ENCODE peak calls at places on chromosomes 11 and 22, in five cellular contexts. R, G, H, Y and B are unnamed samples.

GRCh38 chr22:19955241-19956128 is 13.9 kb upstream of the TXNRD2 start:
- DNase-seq in R (no peak), H (no peak), Y (no peak), G (no peak), B (no peak)

GRCh38 chr11:116511684-116512083 is 261.1 kb downstream of the BUD13 start:
- DNase-seq in H (no peak), G (no peak), Y (no peak), R (no peak), B (no peak)

GRCh38 chr22:40975346-40975745 is 24.2 kb downstream of the RBX1 start:
- DNase-seq in Y (no peak), H (no peak), G (no peak), R (no peak), B (no peak)

GRCh38 chr11:35525501-35526175 is at the start of gene PAMR1:
- DNase-seq in Y (no peak), H (peak), G (peak), R (peak), B (no peak)

GRCh38 chr11:106059617-106060016 is 17.5 kb downstream of the KBTBD3 start:
- DNase-seq in H (no peak), R (no peak), Y (no peak), G (no peak), B (no peak)

GRCh38 chr11:110289472-110289871 is 6.9 kb downstream of the RDX start:
- DNase-seq in G (no peak), Y (no peak), H (peak), R (no peak), B (no peak)

GRCh38 chr22:20865869-20866445 is 7.2 kb downstream of the SNAP29 start:
- DNase-seq in H (no peak), Y (no peak), G (no peak), R (no peak), B (no peak)

GRCh38 chr11:93858376-93858775 is 8.0 kb upstream of the VSTM5 start:
- DNase-seq in H (no peak), Y (no peak), G (no peak), R (no peak), B (no peak)

GRCh38 chr11:71301046-71301857 is 48.9 kb upstream of the SHANK2 start:
- DNase-seq in R (no peak), Y (no peak), H (no peak), G (no peak), B (no peak)

GRCh38 chr22:20514658-20515406 is 7.4 kb downstream of the MED15 start:
- DNase-seq in Y (peak), G (no peak), H (peak), R (peak), B (peak)

GRCh38 chr11:134714021-134714656 is 302.1 kb upstream of the B3GAT1 start:
- DNase-seq in G (no peak), Y (no peak), H (no peak), R (no peak), B (no peak)

GRCh38 chr11:130913268-130913667 is 3.0 kb downstream of the SNX19 start:
- DNase-seq in H (no peak), R (no peak), Y (no peak), G (no peak), B (no peak)

GRCh38 chr22:20192972-20193760 is 42.3 kb upstream of the CCDC188 start:
- DNase-seq in G (no peak), R (no peak), Y (no peak), H (no peak), B (no peak)

GRCh38 chr11:68340784-68341556 is 28.6 kb downstream of the LRP5 start:
- DNase-seq in R (no peak), Y (peak), G (no peak), H (no peak), B (no peak)

GRCh38 chr11:24531528-24531927 is 34.7 kb downstream of the LUZP2 start:
- DNase-seq in H (peak), G (no peak), R (no peak), Y (no peak), B (no peak)

GRCh38 chr11:69409812-69410645 is 71.4 kb upstream of the LINC01488 start:
- DNase-seq in Y (no peak), R (no peak), H (no peak), G (no peak), B (no peak)

GRCh38 chr22:22521631-22522030 is 1.6 kb upstream of the ZNF280A start:
- DNase-seq in Y (no peak), R (no peak), G (no peak), H (no peak), B (no peak)

GRCh38 chr22:22520667-22521602 is 865 bp upstream of the ZNF280A start:
- DNase-seq in G (no peak), R (peak), H (peak), Y (no peak), B (no peak)

GRCh38 chr22:22516992-22517391 is 3.1 kb downstream of the ZNF280A start:
- DNase-seq in H (no peak), R (no peak), Y (no peak), G (no peak), B (no peak)

GRCh38 chr22:22519591-22519990 is 479 bp downstream of the ZNF280A start:
- DNase-seq in H (no peak), G (no peak), R (no peak), Y (peak), B (no peak)

GRCh38 chr22:22520020-22520656 is at the start of gene ZNF280A:
- DNase-seq in Y (peak), G (no peak), R (peak), H (peak), B (no peak)
- TF ChIP-seq CTCF in Y (no peak), G (no peak), R (peak), H (peak), B (no peak)

DNA sequence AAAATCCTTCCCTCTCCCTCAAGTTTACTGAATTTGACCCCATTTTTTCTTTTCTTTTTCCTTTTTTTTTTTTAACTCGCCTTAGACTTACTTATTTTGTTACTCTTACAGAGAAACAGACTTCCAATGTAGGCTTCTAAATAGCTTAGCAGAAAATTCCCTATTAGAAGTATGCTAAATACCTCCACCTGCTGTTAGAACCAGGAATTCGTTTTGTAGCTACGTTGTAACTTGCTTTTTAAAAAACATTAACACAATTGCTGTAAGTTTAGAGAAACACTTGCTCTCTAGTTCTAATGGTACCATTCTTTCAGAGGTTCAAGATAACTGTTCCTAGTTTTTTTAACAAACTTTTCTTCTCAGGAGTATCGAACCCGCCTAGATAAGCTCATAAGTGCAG is 324.2 kb downstream of the DCDC1 start:
- DNase-seq in G (no peak), Y (peak), H (peak), R (peak), B (peak)
- TF ChIP-seq CTCF in G (no peak), Y (peak), H (peak), R (peak), B (no peak)

GRCh38 chr11:13150487-13150886 is 127.1 kb upstream of the BMAL1 start:
- DNase-seq in G (no peak), H (no peak), Y (no peak), R (no peak), B (no peak)

GRCh38 chr11:13149991-13150390 is 127.6 kb upstream of the BMAL1 start:
- DNase-seq in R (no peak), H (no peak), Y (no peak), G (no peak), B (no peak)

GRCh38 chr11:13152264-13152663 is 125.3 kb upstream of the BMAL1 start:
- DNase-seq in Y (no peak), R (no peak), G (no peak), H (no peak), B (no peak)

DNA sequence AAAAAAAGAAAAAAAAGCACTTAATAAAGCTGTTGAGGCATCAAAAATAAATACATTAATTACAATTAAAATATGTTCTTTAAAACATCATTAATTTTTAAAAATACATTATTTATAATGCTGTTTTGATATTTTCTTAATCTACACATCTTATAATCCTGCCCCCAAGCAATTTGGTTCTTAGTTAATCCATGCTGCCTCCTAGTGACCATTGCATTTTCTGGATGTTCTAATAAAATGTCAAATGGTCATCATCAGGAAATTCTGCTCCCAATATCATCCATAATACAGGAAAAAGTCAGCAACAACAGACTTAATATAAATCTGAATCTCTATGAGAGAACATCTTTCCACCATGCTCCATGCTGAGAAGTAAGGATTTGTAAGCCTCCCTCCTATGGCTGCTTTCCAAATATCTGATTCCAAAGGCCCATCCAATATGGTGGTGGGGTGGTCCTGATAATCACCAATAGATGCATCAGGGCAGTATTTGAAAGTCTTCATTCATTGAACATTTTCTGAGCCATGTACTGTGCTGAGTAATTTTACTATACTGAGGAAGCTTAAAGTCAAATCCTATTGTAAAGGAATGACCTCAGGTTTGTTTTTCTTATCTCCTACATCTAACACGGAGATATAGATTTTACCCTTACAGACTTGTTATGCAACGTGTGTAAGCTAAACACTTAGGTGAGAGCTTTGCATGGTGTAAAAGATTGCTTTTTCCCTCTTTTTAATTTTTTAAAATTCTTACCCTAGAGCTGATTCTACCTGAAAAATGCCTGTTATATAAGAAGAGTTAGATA is 124.7 kb upstream of the BMAL1 start:
- DNase-seq in G (no peak), Y (peak), R (peak), H (peak), B (no peak)
- TF ChIP-seq CTCF in G (no peak), Y (peak), R (peak), H (peak), B (no peak)

DNA sequence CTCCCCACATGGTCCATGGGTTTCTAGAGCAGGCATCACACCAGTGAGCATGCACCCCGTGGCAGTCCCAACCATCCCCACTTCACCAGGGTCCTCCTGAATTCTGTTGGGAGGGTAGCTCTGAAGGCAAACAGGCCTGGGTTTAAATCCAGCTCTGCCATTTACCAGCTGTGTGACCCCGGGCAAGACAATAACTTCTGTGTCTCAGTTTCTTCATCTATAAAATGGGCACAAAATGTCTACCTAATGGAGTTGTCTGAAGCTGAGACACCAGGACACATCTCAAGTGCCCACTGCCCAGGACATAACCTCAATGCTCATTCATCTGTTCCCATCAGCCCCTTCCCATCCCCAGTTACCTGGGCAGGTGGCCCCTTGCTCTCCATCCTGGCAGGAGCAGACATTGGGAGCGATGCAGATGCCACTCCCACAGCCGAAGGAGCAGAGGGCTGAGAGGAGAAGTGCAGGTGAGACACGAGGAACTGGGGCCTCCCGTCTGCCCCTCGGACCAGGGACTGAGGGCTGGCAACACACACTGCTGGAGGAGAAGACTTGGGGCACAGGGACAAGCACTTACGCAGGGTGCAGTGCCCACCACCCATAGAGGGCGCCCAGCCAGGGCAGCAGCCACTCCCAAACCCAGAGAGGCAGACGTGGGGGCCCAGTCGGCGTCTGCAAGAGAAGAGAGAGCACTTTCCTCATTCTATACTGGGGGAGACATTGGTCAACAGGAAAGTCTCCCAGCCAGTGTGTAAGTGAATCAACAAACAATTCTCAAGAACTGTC is 4.0 kb downstream of the VWCE start:
- DNase-seq in H (no peak), R (no peak), G (no peak), Y (no peak), B (peak)
- TF ChIP-seq CTCF in H (peak), R (peak), G (no peak), Y (no peak), B (peak)

GRCh38 chr11:31943056-31943780 is 132.1 kb upstream of the PAX6 start:
- DNase-seq in R (no peak), H (no peak), G (peak), Y (no peak), B (no peak)
- TF ChIP-seq CTCF in R (no peak), H (no peak), G (no peak), Y (no peak), B (no peak)

DNA sequence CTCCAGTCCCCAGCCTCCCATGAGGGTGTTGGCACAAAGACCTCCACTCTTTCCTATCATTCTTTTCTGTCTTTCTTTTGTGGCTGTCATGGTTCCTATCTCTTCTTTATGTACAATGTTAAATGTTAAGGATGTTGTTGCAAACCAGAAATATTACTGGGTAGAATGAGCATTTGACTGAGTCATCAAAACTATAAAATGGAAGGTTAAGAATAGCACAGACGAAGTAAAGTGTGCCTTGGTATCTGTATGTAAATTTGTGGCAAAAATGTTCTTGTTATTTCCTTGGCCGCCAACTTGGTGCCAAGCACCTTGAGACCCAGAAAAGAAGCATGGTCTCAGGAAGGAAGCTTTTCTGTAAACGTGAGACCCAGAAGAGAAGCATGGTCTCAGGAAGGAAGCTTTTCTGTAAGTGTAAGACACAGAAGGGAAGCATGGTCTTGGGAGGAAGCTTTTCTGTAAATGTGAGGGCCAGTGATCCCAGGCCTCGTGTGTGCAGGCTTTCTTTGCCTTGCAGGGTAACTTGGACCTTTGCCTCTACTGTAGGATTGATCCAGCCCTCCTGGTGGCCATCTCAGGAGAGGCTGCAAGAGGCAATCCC is 6.7 kb upstream of the PKP3 start:
- DNase-seq in Y (no peak), H (no peak), G (no peak), R (no peak), B (no peak)
- TF ChIP-seq CTCF in Y (no peak), H (no peak), G (no peak), R (no peak), B (no peak)

GRCh38 chr22:25892678-25893077 is 150.7 kb downstream of the MYO18B start:
- DNase-seq in G (no peak), Y (no peak), R (no peak), H (no peak), B (no peak)
- TF ChIP-seq CTCF in G (no peak), Y (no peak), R (no peak), H (no peak), B (no peak)